ENCODE peak calls at places on chromosomes 2 and 18, in seven cellular contexts. S, F, A, I, J, B and L are unnamed samples.

GRCh38 chr2:207471261-207471660 is 58.5 kb upstream of the CREB1 start:
- DNase-seq in S (no peak), F (no peak), A (no peak), I (no peak), J (no peak), B (no peak), L (no peak)

GRCh38 chr18:3048121-3048520 is 35.2 kb upstream of the LPIN2 start:
- DNase-seq in S (no peak), F (no peak), A (no peak), I (no peak), J (no peak), B (no peak), L (no peak)

GRCh38 chr2:11683486-11683885 is 13.5 kb upstream of the NTSR2 start:
- DNase-seq in S (no peak), F (no peak), A (no peak), I (no peak), J (no peak), B (no peak), L (no peak)

GRCh38 chr2:121330921-121331320 is 45.9 kb upstream of the TFCP2L1 start:
- DNase-seq in S (no peak), F (no peak), A (no peak), I (no peak), J (no peak), B (no peak), L (no peak)

GRCh38 chr2:64865073-64865830 is 123.9 kb upstream of the SLC1A4 start:
- DNase-seq in S (no peak), F (peak), A (peak), I (peak), J (peak), B (no peak), L (peak)

GRCh38 chr18:58288922-58289797 is 245.1 kb downstream of the NEDD4L start:
- DNase-seq in S (no peak), F (peak), A (no peak), I (no peak), J (peak), B (no peak), L (no peak)

GRCh38 chr2:54038835-54039234 is 68.0 kb upstream of the PSME4 start:
- DNase-seq in S (no peak), F (no peak), A (no peak), I (no peak), J (no peak), B (no peak), L (no peak)

GRCh38 chr2:9135804-9136558 is 70.6 kb upstream of the ASAP2 start:
- DNase-seq in S (peak), F (no peak), A (no peak), I (no peak), J (no peak), B (no peak), L (no peak)

GRCh38 chr2:147364597-147364996 is 480.2 kb upstream of the ACVR2A start:
- DNase-seq in S (no peak), F (no peak), A (no peak), I (no peak), J (no peak), B (no peak), L (no peak)

GRCh38 chr18:58455318-58455950 is 173.5 kb downstream of the ALPK2 start:
- DNase-seq in S (no peak), F (no peak), A (no peak), I (no peak), J (no peak), B (no peak), L (no peak)

GRCh38 chr2:195815083-195815482 is 158.1 kb downstream of the SLC39A10 start:
- DNase-seq in S (no peak), F (no peak), A (no peak), I (no peak), J (no peak), B (no peak), L (no peak)

GRCh38 chr18:59783138-59783537 is 85.9 kb upstream of the CCBE1 start:
- DNase-seq in S (no peak), F (peak), A (no peak), I (peak), J (peak), B (peak), L (no peak)

GRCh38 chr2:20282916-20283592 is 58.1 kb upstream of the SDC1 start:
- DNase-seq in S (peak), F (peak), A (no peak), I (no peak), J (no peak), B (no peak), L (no peak)

GRCh38 chr18:45291616-45292612 is 323.4 kb upstream of the SLC14A2 start:
- DNase-seq in S (no peak), F (peak), A (no peak), I (no peak), J (no peak), B (peak), L (no peak)

GRCh38 chr2:74399785-74400184 is 19.7 kb upstream of the DCTN1 start:
- DNase-seq in S (no peak), F (peak), A (no peak), I (no peak), J (no peak), B (no peak), L (no peak)

GRCh38 chr2:166440313-166440712 is 53.7 kb downstream of the SCN7A start:
- DNase-seq in S (no peak), F (no peak), A (no peak), I (no peak), J (no peak), B (no peak), L (no peak)

GRCh38 chr18:35590935-35591334 is 9.4 kb downstream of the GALNT1 start:
- DNase-seq in S (peak), F (no peak), A (no peak), I (no peak), J (no peak), B (no peak), L (no peak)

GRCh38 chr2:176514805-176515500 is 245.7 kb downstream of the MTX2 start:
- DNase-seq in S (no peak), F (no peak), A (no peak), I (no peak), J (no peak), B (no peak), L (no peak)

DNA sequence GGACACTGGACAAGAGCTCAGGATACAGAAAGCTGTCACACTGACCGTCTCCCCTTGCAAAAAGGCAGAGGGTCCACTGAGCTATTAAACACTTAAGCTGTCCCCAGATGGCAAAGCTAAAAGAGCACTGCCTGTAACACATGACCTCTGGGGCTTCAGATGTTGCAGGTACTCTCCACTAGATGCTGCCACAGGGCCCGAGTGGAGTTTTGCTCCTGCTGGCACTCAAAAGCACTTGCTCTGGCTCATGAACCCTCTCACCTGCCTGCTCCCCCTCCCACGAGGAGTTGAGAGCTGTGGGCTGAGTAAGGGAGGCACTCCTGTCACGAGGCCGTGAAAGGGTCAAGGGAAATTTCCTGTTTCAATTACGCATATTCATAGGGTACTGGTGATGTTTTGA is 227.9 kb downstream of the PRKCE start:
- DNase-seq in S (no peak), F (no peak), A (no peak), I (no peak), J (no peak), B (no peak), L (no peak)
- TF ChIP-seq CTCF in S (no peak), F (no peak), A (no peak), I (no peak), J (no peak), B (no peak), L (no peak)

GRCh38 chr18:711693-712400 is 583 bp downstream of the ENOSF1 start:
- DNase-seq in S (peak), F (peak), A (peak), I (peak), J (peak), B (peak), L (peak)
- TF ChIP-seq CTCF in S (peak), F (no peak), A (no peak), I (no peak), J (peak), B (no peak), L (no peak)

GRCh38 chr2:31032475-31032874 is 105.8 kb downstream of the GALNT14 start:
- DNase-seq in S (no peak), F (no peak), A (no peak), I (no peak), J (no peak), B (no peak), L (no peak)

GRCh38 chr2:31037058-31037457 is 101.2 kb downstream of the GALNT14 start:
- DNase-seq in S (no peak), F (no peak), A (no peak), I (no peak), J (no peak), B (no peak), L (no peak)

GRCh38 chr2:31033032-31033431 is 105.2 kb downstream of the GALNT14 start:
- DNase-seq in S (no peak), F (no peak), A (no peak), I (no peak), J (no peak), B (no peak), L (no peak)

GRCh38 chr2:31038385-31038784 is 99.9 kb downstream of the GALNT14 start:
- DNase-seq in S (no peak), F (no peak), A (no peak), I (no peak), J (no peak), B (no peak), L (no peak)
- TF ChIP-seq CTCF in S (no peak), F (no peak), A (no peak), I (no peak), J (no peak), B (no peak), L (no peak)

DNA sequence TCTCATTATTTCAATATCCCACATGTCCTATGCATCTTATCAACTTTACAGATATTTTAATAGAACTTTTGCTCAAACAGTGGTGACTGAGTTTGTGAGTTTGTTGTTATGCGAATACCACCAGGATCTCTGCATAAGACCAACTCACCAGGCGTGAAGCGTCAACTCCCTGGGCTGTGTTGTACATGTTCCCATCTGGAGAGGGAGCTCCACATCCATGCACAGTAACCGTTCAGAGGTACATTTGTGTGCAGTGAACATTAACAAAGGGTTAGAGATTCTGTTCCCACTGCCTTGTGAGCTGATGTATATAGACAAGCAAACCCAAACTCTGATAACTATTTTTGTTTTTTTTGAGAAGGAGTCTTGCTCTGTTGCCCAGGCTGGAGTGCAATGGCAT is 188.7 kb downstream of the MYT1L start:
- DNase-seq in S (no peak), F (no peak), A (no peak), I (no peak), J (no peak), B (no peak), L (no peak)
- TF ChIP-seq CTCF in S (no peak), F (no peak), A (no peak), I (no peak), J (no peak), B (no peak), L (no peak)

GRCh38 chr2:131105156-131105949 is at the start of gene PLEKHB2:
- DNase-seq in S (peak), F (peak), A (peak), I (peak), J (peak), B (peak), L (peak)
- TF ChIP-seq CTCF in S (peak), F (peak), A (peak), I (no peak), J (no peak), B (peak), L (no peak)

GRCh38 chr2:236545248-236545658 is 24.4 kb upstream of the ACKR3 start:
- DNase-seq in S (no peak), F (no peak), A (no peak), I (no peak), J (no peak), B (no peak), L (no peak)

GRCh38 chr2:236547725-236548124 is 21.9 kb upstream of the ACKR3 start:
- DNase-seq in S (no peak), F (no peak), A (no peak), I (no peak), J (no peak), B (no peak), L (no peak)

GRCh38 chr2:236546561-236546961 is 23.1 kb upstream of the ACKR3 start:
- DNase-seq in S (no peak), F (no peak), A (no peak), I (no peak), J (no peak), B (no peak), L (no peak)

GRCh38 chr2:236544362-236544761 is 25.3 kb upstream of the ACKR3 start:
- DNase-seq in S (no peak), F (no peak), A (no peak), I (no peak), J (no peak), B (no peak), L (no peak)

GRCh38 chr2:236545814-236546480 is 23.7 kb upstream of the ACKR3 start:
- DNase-seq in S (no peak), F (no peak), A (no peak), I (no peak), J (no peak), B (no peak), L (no peak)
- TF ChIP-seq CTCF in S (no peak), F (no peak), A (no peak), I (no peak), J (no peak), B (no peak), L (no peak)